ENCODE peak calls at places on chromosomes 16 and 17, in ten cellular contexts. R, L, I, J, H, Q, D, A, E and Y are unnamed samples.

GRCh38 chr17:7651097-7651958 is 602 bp downstream of the ATP1B2 start:
- DNase-seq in D (no peak), Q (no peak), A (no peak), I (no peak), J (peak), E (peak), L (no peak), H (no peak), R (no peak), Y (no peak)

GRCh38 chr16:11896776-11897175 is 19.0 kb downstream of the GSPT1 start:
- DNase-seq in R (peak), J (no peak), L (peak), Q (no peak), H (peak), D (peak), I (peak), E (no peak), A (peak), Y (no peak)

GRCh38 chr17:56699186-56699895 is 105.8 kb downstream of the NOG start:
- DNase-seq in H (peak), A (peak), R (peak), I (peak), Q (peak), E (peak), J (peak), D (peak), L (peak), Y (peak)

GRCh38 chr16:81232740-81233367 is 5.6 kb upstream of the BCO1 start:
- DNase-seq in A (no peak), H (no peak), J (no peak), Q (no peak), L (no peak), I (no peak), R (no peak), E (no peak), D (no peak), Y (no peak)

GRCh38 chr17:72887917-72888316 is 204.6 kb downstream of the SLC39A11 start:
- DNase-seq in R (no peak), Q (no peak), A (peak), E (no peak), I (no peak), H (no peak), D (no peak), L (peak), J (no peak), Y (no peak)

GRCh38 chr17:72119963-72120877 is 600 bp upstream of the SOX9 start:
- DNase-seq in Q (no peak), A (peak), D (peak), I (peak), R (peak), J (peak), E (peak), H (peak), L (peak), Y (no peak)

GRCh38 chr16:61024180-61024900 is 1011.9 kb downstream of the CDH8 start:
- DNase-seq in L (no peak), H (no peak), R (no peak), D (no peak), J (no peak), A (no peak), I (no peak), Q (no peak), E (no peak), Y (no peak)

GRCh38 chr17:57442914-57443571 is 186.7 kb downstream of the MSI2 start:
- DNase-seq in J (peak), Q (no peak), H (peak), E (peak), L (peak), D (no peak), A (peak), R (peak), I (no peak), Y (no peak)

GRCh38 chr17:74444406-74444805 is 12.5 kb downstream of the GPRC5C start:
- DNase-seq in R (no peak), A (peak), L (no peak), Q (no peak), H (no peak), J (peak), E (peak), D (no peak), I (peak), Y (no peak)

GRCh38 chr17:18070861-18071340 is 16.8 kb upstream of the DRG2 start:
- DNase-seq in A (peak), L (peak), I (peak), E (no peak), R (peak), H (no peak), Q (peak), J (no peak), D (peak), Y (no peak)

GRCh38 chr17:80212962-80213650 is 7.0 kb downstream of the SGSH start:
- DNase-seq in A (no peak), R (no peak), E (no peak), I (no peak), D (no peak), L (no peak), J (no peak), H (no peak), Q (no peak), Y (no peak)

GRCh38 chr16:27085182-27085581 is 18.5 kb downstream of the C16orf82 start:
- DNase-seq in A (no peak), D (no peak), I (no peak), J (no peak), R (no peak), H (no peak), E (no peak), L (no peak), Q (no peak), Y (no peak)

GRCh38 chr17:16988749-16989229 is 16.9 kb upstream of the TNFRSF13B start:
- DNase-seq in Q (no peak), E (no peak), L (no peak), A (peak), R (no peak), J (no peak), I (peak), H (no peak), D (no peak), Y (no peak)

GRCh38 chr17:46090871-46091270 is 91.8 kb downstream of the STH start:
- DNase-seq in L (no peak), J (no peak), A (no peak), Q (no peak), R (no peak), I (no peak), E (no peak), H (no peak), D (no peak), Y (no peak)

GRCh38 chr17:74840989-74841666 is 18.6 kb downstream of the GRIN2C start:
- DNase-seq in L (peak), E (peak), D (no peak), A (peak), H (no peak), Q (no peak), J (peak), I (peak), R (peak), Y (no peak)

GRCh38 chr16:6016530-6017184 is 919.1 kb upstream of the EEF2KMT start:
- DNase-seq in J (no peak), L (no peak), A (no peak), D (no peak), E (no peak), I (peak), H (peak), Q (peak), R (peak), Y (no peak)

GRCh38 chr17:42281571-42282096 is 5.4 kb upstream of the STAT5B start:
- DNase-seq in I (no peak), R (no peak), H (no peak), D (no peak), Q (no peak), L (no peak), A (no peak), E (no peak), J (no peak), Y (no peak)

GRCh38 chr17:10013360-10014112 is 108.5 kb upstream of the RCVRN start:
- DNase-seq in J (no peak), H (no peak), I (no peak), R (no peak), E (no peak), A (peak), Q (no peak), D (no peak), L (peak), Y (no peak)

GRCh38 chr17:50266384-50267073 is 7.7 kb upstream of the TMEM92 start:
- DNase-seq in H (peak), L (peak), R (peak), D (peak), I (peak), Q (no peak), A (peak), J (no peak), E (peak), Y (peak)

GRCh38 chr17:16328997-16329396 is 24.3 kb downstream of the CENPV start:
- DNase-seq in Q (no peak), H (peak), R (peak), A (no peak), J (no peak), I (peak), D (no peak), E (no peak), L (no peak), Y (no peak)

GRCh38 chr17:71438631-71439146 is 682.1 kb upstream of the SOX9 start:
- DNase-seq in I (peak), A (peak), D (peak), L (peak), Q (peak), J (no peak), R (peak), H (peak), E (no peak), Y (peak)

GRCh38 chr16:4412159-4412558 is 4.2 kb downstream of the CORO7 start:
- DNase-seq in L (no peak), Q (no peak), J (no peak), I (no peak), A (no peak), R (no peak), E (no peak), H (no peak), D (no peak), Y (no peak)

GRCh38 chr17:77645441-77646430 is 312.8 kb upstream of the TNRC6C start:
- DNase-seq in J (no peak), Q (no peak), L (peak), A (no peak), R (no peak), E (no peak), D (no peak), H (peak), I (peak), Y (peak)

GRCh38 chr17:42679001-42679491 is 2.3 kb upstream of the PLEKHH3 start:
- DNase-seq in H (peak), R (peak), I (peak), E (no peak), J (peak), D (no peak), L (peak), Q (no peak), A (peak), Y (no peak)

GRCh38 chr17:54967621-54968258 is 714 bp downstream of the COX11 start:
- DNase-seq in D (no peak), Q (no peak), J (no peak), H (peak), E (no peak), R (peak), A (peak), L (peak), I (no peak), Y (no peak)

GRCh38 chr17:75872434-75873351 is 5.7 kb downstream of the TRIM47 start:
- DNase-seq in L (peak), J (peak), H (peak), D (no peak), A (peak), Q (no peak), R (peak), E (peak), I (peak), Y (no peak)

GRCh38 chr17:56676807-56677206 is 83.3 kb downstream of the NOG start:
- DNase-seq in H (peak), E (no peak), J (no peak), A (no peak), R (peak), D (no peak), L (peak), Q (no peak), I (no peak), Y (no peak)

GRCh38 chr16:84119368-84119767 is 2.6 kb upstream of the MBTPS1 start:
- DNase-seq in J (peak), L (no peak), R (peak), H (peak), D (no peak), E (no peak), Q (no peak), A (no peak), I (no peak), Y (no peak)

DNA sequence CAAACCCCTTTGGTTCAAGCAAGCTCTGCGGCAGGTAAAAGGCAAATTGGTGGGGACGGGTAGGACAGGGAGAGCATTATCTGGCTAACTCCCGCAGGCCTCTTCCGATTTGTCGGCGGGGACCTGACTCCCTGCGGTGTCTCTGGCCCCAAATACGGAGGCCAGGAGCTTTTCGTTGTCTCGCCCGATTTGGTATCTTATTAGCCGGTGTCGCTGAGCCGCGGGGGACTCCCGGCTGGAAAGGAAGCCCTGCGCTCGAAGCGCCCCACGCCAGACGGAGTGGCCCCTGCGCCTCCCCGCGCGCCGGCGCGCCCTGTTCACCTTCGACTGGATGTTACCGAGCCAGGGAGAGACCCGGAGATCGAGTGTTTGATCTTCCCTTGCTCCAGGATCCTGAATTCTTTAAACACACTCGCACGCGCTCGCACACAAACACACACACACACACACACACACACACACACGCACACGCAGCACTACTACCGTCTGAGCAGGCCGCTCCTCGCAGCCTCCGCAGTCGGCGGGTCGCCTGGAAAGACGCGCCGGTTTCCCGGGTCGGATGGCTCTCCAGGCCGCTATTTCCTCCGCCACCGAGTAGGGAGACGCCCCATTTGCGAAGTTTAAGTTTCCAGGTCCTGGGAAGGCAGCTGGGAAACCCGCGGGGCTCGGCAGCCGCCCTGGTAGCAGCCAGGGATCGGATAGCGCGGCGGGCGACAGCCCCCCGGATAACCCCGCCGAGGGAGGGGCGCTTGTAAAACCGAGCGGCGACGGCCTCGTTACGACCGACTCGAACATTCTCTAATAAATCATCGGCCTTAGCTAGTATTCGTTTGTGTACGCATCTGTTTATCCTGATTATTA is 3.3 kb downstream of the PRAC1 start:
- DNase-seq in J (no peak), Q (no peak), I (no peak), H (peak), E (no peak), D (no peak), L (peak), A (no peak), R (no peak), Y (no peak)
- H3K4me3 ChIP-seq in J (no peak), Q (no peak), I (no peak), H (peak), E (no peak), D (no peak), L (no peak), A (peak), R (no peak), Y (peak)

GRCh38 chr16:30561212-30561816 is 3.1 kb upstream of the ZNF764 start:
- DNase-seq in D (no peak), J (peak), H (no peak), I (no peak), E (peak), R (no peak), A (no peak), L (no peak), Q (no peak), Y (no peak)
- TF ChIP-seq CTCF in D (no peak), J (no peak), H (no peak), I (no peak), E (no peak), R (no peak), A (no peak), L (no peak), Q (no peak), Y (no peak)

GRCh38 chr17:61405047-61405685 is 5.5 kb downstream of the TBX2 start:
- DNase-seq in L (no peak), I (no peak), E (no peak), Q (no peak), A (no peak), H (no peak), J (peak), R (no peak), D (no peak), Y (no peak)

GRCh38 chr17:61404702-61405046 is 5.0 kb downstream of the TBX2 start:
- DNase-seq in J (peak), E (no peak), L (no peak), Q (no peak), A (no peak), I (no peak), R (no peak), D (no peak), H (no peak), Y (no peak)

GRCh38 chr17:61402978-61403845 is 3.6 kb downstream of the TBX2 start:
- DNase-seq in D (no peak), Q (no peak), L (no peak), H (no peak), J (no peak), R (no peak), I (no peak), A (peak), E (no peak), Y (no peak)

GRCh38 chr17:61405686-61406542 is 6.3 kb downstream of the TBX2 start:
- DNase-seq in H (no peak), R (no peak), A (no peak), E (no peak), Q (no peak), J (peak), I (no peak), L (no peak), D (no peak), Y (no peak)

DNA sequence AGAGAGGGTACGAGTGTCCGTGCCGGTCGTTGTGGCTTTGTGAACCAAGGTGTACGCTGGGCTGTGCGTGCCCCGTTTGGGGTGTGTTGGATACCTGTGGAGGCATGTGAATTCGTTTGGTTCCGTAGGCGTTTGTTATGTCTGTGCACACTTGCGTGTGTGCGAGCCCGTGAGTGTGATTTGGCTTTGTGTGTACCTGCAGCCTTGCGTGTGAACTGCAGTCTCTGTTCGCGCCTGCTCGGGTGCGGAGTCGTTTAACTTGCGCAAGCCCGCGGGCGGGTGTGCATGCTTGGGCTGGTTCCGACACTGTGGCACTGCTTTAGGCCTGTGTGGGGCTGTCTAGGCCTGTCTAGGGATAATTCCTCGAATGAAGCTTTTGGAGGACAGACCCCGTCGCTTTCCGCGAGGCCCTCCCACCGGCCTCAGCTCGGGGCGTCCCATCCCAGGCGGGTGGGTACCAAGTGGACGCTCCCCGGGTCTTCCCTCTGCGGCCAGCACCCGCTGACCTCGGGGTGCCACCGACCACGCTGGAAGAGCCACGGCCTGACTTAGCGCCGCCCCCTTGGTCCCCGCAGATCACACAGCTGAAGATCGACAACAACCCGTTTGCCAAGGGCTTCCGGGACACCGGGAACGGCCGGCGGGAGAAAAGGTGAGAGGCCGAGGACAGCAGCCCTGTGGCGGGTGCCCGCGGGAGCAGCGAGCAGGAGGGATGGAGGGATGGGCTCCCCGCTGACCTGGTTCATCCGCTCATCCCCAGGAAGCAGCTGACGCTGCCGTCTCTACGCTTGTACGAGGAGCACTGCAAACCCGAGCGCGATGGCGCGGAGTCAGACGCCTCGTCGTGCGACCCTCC is 4.4 kb downstream of the TBX2 start:
- DNase-seq in H (no peak), Q (no peak), R (no peak), J (no peak), L (no peak), I (no peak), A (peak), D (no peak), E (no peak), Y (no peak)
- H3K4me3 ChIP-seq in H (no peak), Q (no peak), R (no peak), J (peak), L (no peak), I (no peak), A (peak), D (peak), E (peak), Y (no peak)

GRCh38 chr17:38907930-38908675 is 17.3 kb upstream of the LASP1NB start:
- DNase-seq in L (no peak), Q (no peak), A (no peak), H (no peak), J (no peak), D (no peak), E (no peak), R (no peak), I (no peak), Y (no peak)

GRCh38 chr17:38912221-38912813 is 13.1 kb upstream of the LASP1NB start:
- DNase-seq in A (peak), H (no peak), L (peak), E (peak), D (no peak), Q (no peak), J (peak), I (peak), R (no peak), Y (no peak)

GRCh38 chr17:38911081-38911730 is 14.2 kb upstream of the LASP1NB start:
- DNase-seq in D (no peak), I (no peak), J (no peak), Q (no peak), H (no peak), R (no peak), L (no peak), A (no peak), E (no peak), Y (no peak)

GRCh38 chr17:38908676-38909181 is 16.7 kb upstream of the LASP1NB start:
- DNase-seq in H (no peak), D (no peak), E (no peak), J (no peak), R (peak), A (no peak), Q (no peak), L (no peak), I (no peak), Y (no peak)

DNA sequence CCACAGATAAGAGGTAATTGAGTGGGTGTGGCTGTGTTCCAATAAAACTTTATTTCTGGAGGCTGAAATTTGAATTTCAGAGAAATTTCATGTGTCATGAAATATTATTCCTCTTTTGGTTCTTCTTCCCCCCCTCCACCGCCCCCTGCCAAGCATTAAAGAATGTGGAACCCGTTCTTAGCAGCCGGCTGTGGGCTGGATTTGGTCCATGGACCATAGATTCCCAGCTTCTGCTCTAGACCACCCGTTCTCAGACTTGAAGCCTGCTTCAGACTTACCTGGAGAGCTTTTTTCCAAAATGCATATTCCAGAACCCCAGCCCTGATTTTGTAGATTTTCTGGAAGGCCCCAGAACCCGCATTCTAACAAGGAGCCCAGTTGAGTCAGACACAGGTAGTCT is 15.1 kb upstream of the LASP1NB start:
- DNase-seq in R (no peak), D (no peak), H (no peak), L (no peak), I (no peak), E (no peak), A (no peak), Q (no peak), J (no peak), Y (no peak)
- TF ChIP-seq CTCF in R (no peak), D (no peak), H (no peak), L (no peak), I (no peak), E (no peak), A (no peak), Q (no peak), J (no peak), Y (no peak)